ENCODE peak calls at places on chromosomes 1 and 21, in six cellular contexts. One of them, this sample, is unnamed.

GRCh38 chr1:156705918-156706646 is 699 bp upstream of the CRABP2 start:
- DNase-seq in K562: peak; percentile 96
- DNase-seq in astrocyte: no peak
- DNase-seq in neural progenitor cell: peak; percentile 94
- DNase-seq in HCT116: no peak
- DNase-seq in endothelial cell of umbilical vein: peak; percentile 57
- DNase-seq in this sample: no peak

GRCh38 chr21:37338671-37339526 is 27.7 kb upstream of the DYRK1A start:
- DNase-seq in K562: peak; percentile 71
- DNase-seq in astrocyte: peak; percentile 89
- DNase-seq in neural progenitor cell: no peak
- DNase-seq in HCT116: peak; percentile 61
- DNase-seq in endothelial cell of umbilical vein: peak; percentile 76
- DNase-seq in this sample: peak; percentile 35

GRCh38 chr1:68128157-68128556 is 77.7 kb upstream of the DIRAS3 start:
- DNase-seq in K562: no peak
- DNase-seq in astrocyte: peak; percentile 90
- DNase-seq in neural progenitor cell: no peak
- DNase-seq in HCT116: no peak
- DNase-seq in endothelial cell of umbilical vein: no peak
- DNase-seq in this sample: no peak

GRCh38 chr1:56064705-56065104 is 514.7 kb downstream of the PLPP3 start:
- DNase-seq in K562: no peak
- DNase-seq in astrocyte: no peak
- DNase-seq in neural progenitor cell: no peak
- DNase-seq in HCT116: peak; percentile 2
- DNase-seq in endothelial cell of umbilical vein: no peak
- DNase-seq in this sample: no peak

GRCh38 chr1:209829716-209830115 is 1.9 kb downstream of the UTP25 start:
- DNase-seq in K562: no peak
- DNase-seq in astrocyte: no peak
- DNase-seq in neural progenitor cell: no peak
- DNase-seq in HCT116: no peak
- DNase-seq in endothelial cell of umbilical vein: no peak
- DNase-seq in this sample: no peak

GRCh38 chr1:227774721-227775665 is 39.8 kb downstream of the SNAP47 start:
- DNase-seq in K562: no peak
- DNase-seq in astrocyte: peak; percentile 83
- DNase-seq in neural progenitor cell: no peak
- DNase-seq in HCT116: no peak
- DNase-seq in endothelial cell of umbilical vein: no peak
- DNase-seq in this sample: no peak

GRCh38 chr1:15525043-15525958 is 1.3 kb upstream of the CASP9 start:
- DNase-seq in K562: peak; percentile 92
- DNase-seq in astrocyte: no peak
- DNase-seq in neural progenitor cell: peak; percentile 99
- DNase-seq in HCT116: peak; percentile 98
- DNase-seq in endothelial cell of umbilical vein: no peak
- DNase-seq in this sample: peak; percentile 94

GRCh38 chr1:213931804-213932203 is 56.0 kb upstream of the PROX1 start:
- DNase-seq in K562: peak; percentile 17
- DNase-seq in astrocyte: no peak
- DNase-seq in neural progenitor cell: peak; percentile 42
- DNase-seq in HCT116: peak; percentile 3
- DNase-seq in endothelial cell of umbilical vein: no peak
- DNase-seq in this sample: no peak

GRCh38 chr1:6157528-6158174 is 22.5 kb downstream of the CHD5 start:
- DNase-seq in K562: peak; percentile 58
- DNase-seq in astrocyte: peak; percentile 46
- DNase-seq in neural progenitor cell: no peak
- DNase-seq in HCT116: peak; percentile 75
- DNase-seq in endothelial cell of umbilical vein: no peak
- DNase-seq in this sample: no peak

GRCh38 chr21:18468775-18469174 is 65.2 kb upstream of the TMPRSS15 start:
- DNase-seq in K562: no peak
- DNase-seq in astrocyte: no peak
- DNase-seq in neural progenitor cell: no peak
- DNase-seq in HCT116: no peak
- DNase-seq in endothelial cell of umbilical vein: no peak
- DNase-seq in this sample: peak; percentile 53

GRCh38 chr1:167103236-167103894 is 9.5 kb downstream of the STYXL2 start:
- DNase-seq in K562: no peak
- DNase-seq in astrocyte: peak; percentile 51
- DNase-seq in neural progenitor cell: no peak
- DNase-seq in HCT116: no peak
- DNase-seq in endothelial cell of umbilical vein: no peak
- DNase-seq in this sample: no peak

DNA sequence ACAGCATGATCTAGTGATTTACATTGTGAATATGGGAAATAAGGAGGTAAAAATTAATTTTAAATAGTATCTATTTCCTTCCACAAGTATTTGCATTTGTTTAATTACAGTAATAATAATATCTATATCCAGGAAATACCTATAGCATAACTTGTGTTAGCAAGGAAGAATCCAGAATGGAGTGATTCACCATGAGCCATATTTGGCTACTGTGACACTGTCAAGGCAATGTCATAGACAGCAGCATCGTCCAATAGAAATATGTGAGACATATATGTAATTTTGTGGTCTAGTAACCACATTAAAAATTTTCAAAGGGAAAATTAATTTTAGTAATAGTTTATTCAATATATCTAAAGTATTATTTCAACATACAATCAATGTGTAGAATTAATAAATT is 22.1 kb downstream of the CNST start:
- DNase-seq in K562: no peak
- DNase-seq in astrocyte: peak; percentile 61
- DNase-seq in neural progenitor cell: no peak
- DNase-seq in HCT116: no peak
- DNase-seq in endothelial cell of umbilical vein: peak; percentile 77
- DNase-seq in this sample: no peak
- H3K9ac ChIP-seq in K562: no peak overlapping the region
- H3K9ac ChIP-seq in astrocyte: no peak overlapping the region
- H3K9ac ChIP-seq in neural progenitor cell: no peak overlapping the region
- H3K9ac ChIP-seq in HCT116: no peak overlapping the region
- H3K9ac ChIP-seq in endothelial cell of umbilical vein: peak overlapping the region; percentile 79
- H3K9ac ChIP-seq in this sample: no peak overlapping the region

GRCh38 chr1:218034464-218034863 is 250.6 kb upstream of the RRP15 start:
- DNase-seq in K562: no peak
- DNase-seq in astrocyte: no peak
- DNase-seq in neural progenitor cell: peak; percentile 90
- DNase-seq in HCT116: no peak
- DNase-seq in endothelial cell of umbilical vein: no peak
- DNase-seq in this sample: no peak
- H3K4me3 ChIP-seq in K562: no peak overlapping the region
- H3K4me3 ChIP-seq in astrocyte: no peak overlapping the region
- H3K4me3 ChIP-seq in neural progenitor cell: peak overlapping the region; percentile 21
- H3K4me3 ChIP-seq in HCT116: no peak overlapping the region
- H3K4me3 ChIP-seq in endothelial cell of umbilical vein: no peak overlapping the region
- H3K4me3 ChIP-seq in this sample: no peak overlapping the region

DNA sequence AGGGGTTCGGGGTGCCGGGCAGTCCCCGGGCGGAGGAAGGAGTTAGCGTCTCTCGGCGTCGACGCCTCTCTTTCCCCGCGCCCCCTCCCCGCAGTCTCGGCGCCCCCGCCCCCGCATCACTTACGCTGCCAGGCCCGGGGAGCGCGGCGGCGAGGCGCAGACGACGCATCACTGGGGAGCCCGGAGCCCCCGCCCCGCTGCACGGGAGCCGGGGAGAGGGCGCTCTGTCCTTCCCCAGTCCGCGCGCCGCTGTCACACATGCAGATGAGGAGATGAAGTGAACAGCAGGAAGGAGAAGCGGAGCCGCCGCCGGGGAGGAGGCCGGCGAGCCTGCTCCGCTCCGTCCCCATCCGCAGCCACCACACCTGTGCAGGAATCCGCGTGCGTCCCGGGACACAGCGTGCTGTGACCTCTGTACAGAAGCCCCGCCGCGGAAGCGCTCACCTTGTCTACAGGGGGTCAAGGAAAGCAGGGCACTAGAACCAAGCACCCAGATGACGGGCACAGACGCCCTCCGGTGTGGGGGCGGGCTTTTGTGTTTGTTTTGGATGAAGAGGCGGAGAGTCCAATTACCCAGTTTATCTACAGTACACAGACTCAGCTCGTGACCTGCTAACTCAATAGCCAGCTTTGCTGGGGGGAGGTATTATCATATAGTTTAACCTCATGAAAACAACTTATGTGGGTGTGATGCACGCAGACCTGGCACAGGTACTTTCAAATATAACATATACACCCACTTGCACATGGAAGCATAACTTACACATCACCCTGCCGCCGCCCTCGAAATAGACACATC is 12.5 kb downstream of the KLHDC8A start:
- DNase-seq in K562: peak; percentile 74
- DNase-seq in astrocyte: no peak
- DNase-seq in neural progenitor cell: peak; percentile 78
- DNase-seq in HCT116: no peak
- DNase-seq in endothelial cell of umbilical vein: no peak
- DNase-seq in this sample: no peak
- TF ChIP-seq EZH2 in K562: no peak
- TF ChIP-seq EZH2 in astrocyte: peak; percentile 75
- TF ChIP-seq EZH2 in neural progenitor cell: peak; percentile 53
- TF ChIP-seq EZH2 in HCT116: no peak
- TF ChIP-seq EZH2 in endothelial cell of umbilical vein: peak; percentile 97
- TF ChIP-seq EZH2 in this sample: peak; percentile 59

GRCh38 chr1:76501576-76502219 is 365.6 kb upstream of the ST6GALNAC5 start:
- DNase-seq in K562: no peak
- DNase-seq in astrocyte: no peak
- DNase-seq in neural progenitor cell: peak; percentile 84
- DNase-seq in HCT116: no peak
- DNase-seq in endothelial cell of umbilical vein: no peak
- DNase-seq in this sample: no peak
- H3K9ac ChIP-seq in K562: no peak overlapping the region
- H3K9ac ChIP-seq in astrocyte: no peak overlapping the region
- H3K9ac ChIP-seq in neural progenitor cell: no peak overlapping the region
- H3K9ac ChIP-seq in HCT116: no peak overlapping the region
- H3K9ac ChIP-seq in endothelial cell of umbilical vein: no peak overlapping the region
- H3K9ac ChIP-seq in this sample: no peak overlapping the region

GRCh38 chr21:26405071-26405470 is 168.0 kb downstream of the CYYR1 start:
- DNase-seq in K562: no peak
- DNase-seq in astrocyte: peak; percentile 51
- DNase-seq in neural progenitor cell: no peak
- DNase-seq in HCT116: no peak
- DNase-seq in endothelial cell of umbilical vein: peak; percentile 8
- DNase-seq in this sample: no peak

GRCh38 chr21:26404288-26404687 is 168.8 kb downstream of the CYYR1 start:
- DNase-seq in K562: no peak
- DNase-seq in astrocyte: no peak
- DNase-seq in neural progenitor cell: no peak
- DNase-seq in HCT116: no peak
- DNase-seq in endothelial cell of umbilical vein: no peak
- DNase-seq in this sample: no peak

GRCh38 chr21:26409735-26410134 is 163.4 kb downstream of the CYYR1 start:
- DNase-seq in K562: no peak
- DNase-seq in astrocyte: no peak
- DNase-seq in neural progenitor cell: no peak
- DNase-seq in HCT116: no peak
- DNase-seq in endothelial cell of umbilical vein: no peak
- DNase-seq in this sample: no peak

GRCh38 chr21:26405735-26406361 is 167.2 kb downstream of the CYYR1 start:
- DNase-seq in K562: no peak
- DNase-seq in astrocyte: peak; percentile 88
- DNase-seq in neural progenitor cell: peak; percentile 31
- DNase-seq in HCT116: no peak
- DNase-seq in endothelial cell of umbilical vein: peak; percentile 20
- DNase-seq in this sample: no peak
- H3K4me3 ChIP-seq in K562: no peak overlapping the region
- H3K4me3 ChIP-seq in astrocyte: peak overlapping the region; percentile 54
- H3K4me3 ChIP-seq in neural progenitor cell: no peak overlapping the region
- H3K4me3 ChIP-seq in HCT116: no peak overlapping the region
- H3K4me3 ChIP-seq in endothelial cell of umbilical vein: no peak overlapping the region
- H3K4me3 ChIP-seq in this sample: peak overlapping the region; percentile 79

DNA sequence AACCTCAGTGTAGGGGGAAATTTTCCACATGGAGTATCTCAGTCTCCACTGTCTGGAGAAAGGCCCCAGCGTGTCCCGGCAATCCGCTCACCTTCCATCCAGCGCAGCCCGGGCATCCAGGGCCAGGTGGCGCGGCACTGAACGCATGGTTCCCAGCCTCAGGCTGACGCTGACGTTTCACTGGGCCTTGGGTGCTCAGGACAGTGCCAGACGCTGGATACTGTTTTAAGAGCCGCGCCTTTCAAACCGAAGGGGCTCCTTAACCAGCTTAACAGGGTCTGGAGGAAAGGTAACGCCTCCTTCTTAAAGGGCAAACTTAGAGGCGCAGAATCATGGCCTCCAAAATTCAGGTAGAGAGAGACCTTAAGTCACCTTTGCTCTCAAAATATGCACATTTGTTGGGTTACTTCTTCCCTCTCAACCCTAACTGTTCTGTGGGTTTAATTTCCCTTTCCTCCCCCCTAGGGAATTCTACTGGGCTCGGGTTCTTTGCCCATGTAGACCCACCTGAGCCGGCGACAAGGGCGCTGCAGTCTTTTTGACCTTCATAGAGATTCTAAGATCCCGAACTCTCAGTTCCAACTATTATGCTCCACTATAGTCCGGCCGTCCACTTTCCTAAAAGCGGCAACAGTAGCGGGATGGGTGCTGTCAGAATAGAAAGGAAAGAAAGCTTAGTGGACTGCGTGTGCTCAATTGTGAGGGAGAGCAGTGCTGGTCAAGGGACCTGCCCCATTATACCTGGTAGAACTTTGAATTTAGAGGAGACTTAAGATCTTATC is 3.5 kb upstream of the LHX9 start:
- DNase-seq in K562: no peak
- DNase-seq in astrocyte: no peak
- DNase-seq in neural progenitor cell: peak; percentile 45
- DNase-seq in HCT116: no peak
- DNase-seq in endothelial cell of umbilical vein: no peak
- DNase-seq in this sample: no peak
- TF ChIP-seq EZH2 in K562: no peak
- TF ChIP-seq EZH2 in astrocyte: peak; percentile 29
- TF ChIP-seq EZH2 in neural progenitor cell: peak; percentile 38
- TF ChIP-seq EZH2 in HCT116: no peak
- TF ChIP-seq EZH2 in endothelial cell of umbilical vein: peak; percentile 56
- TF ChIP-seq EZH2 in this sample: no peak

This sample was measured in SK-N-MC.